ENCODE peak calls at places on chromosomes 6 and 20, in four cellular contexts. H is fibroblast of the conjunctiva, F is ecto neural progenitor cell, U is right atrium auricular region. Y is an unnamed sample.

GRCh38 chr20:7113577-7114466 is 346.3 kb downstream of the BMP2 start:
- DNase-seq in H (peak), F (peak), U (no peak), Y (no peak)

GRCh38 chr6:28948782-28949486 is 25.1 kb upstream of the TRIM27 start:
- DNase-seq in U (no peak), H (no peak), F (no peak), Y (no peak)

GRCh38 chr20:43507150-43508080 is at the start of gene L3MBTL1:
- DNase-seq in U (no peak), F (peak), H (no peak), Y (no peak)

GRCh38 chr6:79138146-79138545 is 60.1 kb upstream of the PHIP start:
- DNase-seq in F (no peak), U (no peak), H (no peak), Y (no peak)

GRCh38 chr6:130513770-130514169 is 148.0 kb downstream of the TMEM200A start:
- DNase-seq in F (no peak), U (no peak), H (no peak), Y (peak)

GRCh38 chr6:148524976-148525375 is 182.3 kb downstream of the SASH1 start:
- DNase-seq in H (peak), U (no peak), F (no peak), Y (peak)

GRCh38 chr20:23061262-23061661 is 11.8 kb upstream of the THBD start:
- DNase-seq in H (no peak), U (no peak), F (no peak), Y (peak)

GRCh38 chr6:123962508-123962907 is 158.8 kb downstream of the NKAIN2 start:
- DNase-seq in U (no peak), H (no peak), F (no peak), Y (no peak)

GRCh38 chr6:21609881-21610329 is 16.4 kb downstream of the SOX4 start:
- DNase-seq in F (no peak), H (no peak), U (no peak), Y (no peak)

GRCh38 chr6:84489598-84489997 is 262.2 kb upstream of the CEP162 start:
- DNase-seq in U (no peak), F (no peak), H (no peak), Y (no peak)

GRCh38 chr20:1566701-1567100 is 9.2 kb upstream of the SIRPD start:
- DNase-seq in F (no peak), H (no peak), U (no peak), Y (no peak)

GRCh38 chr6:38799529-38800184 is 84.5 kb downstream of the DNAH8 start:
- DNase-seq in F (no peak), U (no peak), H (no peak), Y (no peak)

GRCh38 chr20:52476074-52476751 is 284.6 kb upstream of the ZFP64 start:
- DNase-seq in H (no peak), U (no peak), F (no peak), Y (no peak)

GRCh38 chr6:7888587-7889357 is 21.8 kb downstream of the TXNDC5 start:
- DNase-seq in U (no peak), F (no peak), H (no peak), Y (no peak)

GRCh38 chr6:29527564-29527963 is 32.0 kb downstream of the UBD start:
- DNase-seq in U (no peak), H (no peak), F (no peak), Y (no peak)

GRCh38 chr6:45737331-45738056 is 278.2 kb downstream of the CLIC5 start:
- DNase-seq in F (no peak), H (no peak), U (no peak), Y (no peak)

GRCh38 chr6:2899596-2899995 is 3.5 kb downstream of the SERPINB9 start:
- DNase-seq in F (no peak), U (no peak), H (no peak), Y (no peak)

GRCh38 chr6:6925391-6926164 is 182.2 kb upstream of the RREB1 start:
- DNase-seq in F (no peak), H (no peak), U (no peak), Y (peak)